ENCODE peak calls at places on chromosomes 13 and 19, in five cellular contexts. One of them, this sample, is unnamed.

GRCh38 chr13:66359910-66360552 is 870.1 kb downstream of the PCDH9 start:
- DNase-seq in hepatic stellate cell: no peak
- DNase-seq in ascending aorta: no peak
- DNase-seq in CD8-positive, alpha-beta T cell: no peak
- DNase-seq in activated CD8-positive, alpha-beta memory T cell treated with anti-CD3 and anti-CD28 coated beads for 48 hours: no peak
- DNase-seq in this sample: no peak

GRCh38 chr19:14375582-14376291 is 5.5 kb upstream of the ADGRE5 start:
- DNase-seq in ascending aorta: peak; percentile 43
- DNase-seq in activated CD8-positive, alpha-beta memory T cell treated with anti-CD3 and anti-CD28 coated beads for 48 hours: no peak
- DNase-seq in CD8-positive, alpha-beta T cell: no peak
- DNase-seq in hepatic stellate cell: peak; percentile 67
- DNase-seq in this sample: peak; percentile 57

GRCh38 chr19:49271080-49271753 is 53.8 kb downstream of the SLC6A16 start:
- DNase-seq in ascending aorta: no peak
- DNase-seq in hepatic stellate cell: no peak
- DNase-seq in CD8-positive, alpha-beta T cell: no peak
- DNase-seq in activated CD8-positive, alpha-beta memory T cell treated with anti-CD3 and anti-CD28 coated beads for 48 hours: no peak
- DNase-seq in this sample: no peak

GRCh38 chr19:13463296-13463695 is 43.0 kb downstream of the CACNA1A start:
- DNase-seq in hepatic stellate cell: no peak
- DNase-seq in CD8-positive, alpha-beta T cell: no peak
- DNase-seq in ascending aorta: no peak
- DNase-seq in activated CD8-positive, alpha-beta memory T cell treated with anti-CD3 and anti-CD28 coated beads for 48 hours: no peak
- DNase-seq in this sample: no peak

GRCh38 chr13:29924951-29925350 is 74.5 kb upstream of the UBL3 start:
- DNase-seq in ascending aorta: no peak
- DNase-seq in hepatic stellate cell: no peak
- DNase-seq in activated CD8-positive, alpha-beta memory T cell treated with anti-CD3 and anti-CD28 coated beads for 48 hours: no peak
- DNase-seq in CD8-positive, alpha-beta T cell: no peak
- DNase-seq in this sample: no peak

GRCh38 chr13:40318366-40318765 is 348.1 kb downstream of the FOXO1 start:
- DNase-seq in ascending aorta: no peak
- DNase-seq in hepatic stellate cell: no peak
- DNase-seq in activated CD8-positive, alpha-beta memory T cell treated with anti-CD3 and anti-CD28 coated beads for 48 hours: no peak
- DNase-seq in CD8-positive, alpha-beta T cell: no peak
- DNase-seq in this sample: peak; percentile 71

GRCh38 chr19:50447750-50448149 is 15.1 kb downstream of the MYBPC2 start:
- DNase-seq in hepatic stellate cell: no peak
- DNase-seq in ascending aorta: no peak
- DNase-seq in CD8-positive, alpha-beta T cell: no peak
- DNase-seq in activated CD8-positive, alpha-beta memory T cell treated with anti-CD3 and anti-CD28 coated beads for 48 hours: no peak
- DNase-seq in this sample: no peak

GRCh38 chr19:11656535-11656934 is 59.3 kb downstream of the ZNF627 start:
- DNase-seq in ascending aorta: no peak
- DNase-seq in activated CD8-positive, alpha-beta memory T cell treated with anti-CD3 and anti-CD28 coated beads for 48 hours: no peak
- DNase-seq in CD8-positive, alpha-beta T cell: no peak
- DNase-seq in hepatic stellate cell: no peak
- DNase-seq in this sample: no peak

GRCh38 chr13:78709028-78709427 is 50.1 kb upstream of the OBI1 start:
- DNase-seq in CD8-positive, alpha-beta T cell: no peak
- DNase-seq in activated CD8-positive, alpha-beta memory T cell treated with anti-CD3 and anti-CD28 coated beads for 48 hours: no peak
- DNase-seq in ascending aorta: no peak
- DNase-seq in hepatic stellate cell: no peak
- DNase-seq in this sample: no peak